ENCODE peak calls at places on chromosomes 16 and 17, in six cellular contexts. A is A549, U is K562, R is endothelial cell of umbilical vein, F is HepG2, C is NB4. K is an unnamed sample.

GRCh38 chr17:46106966-46107644 is 86.1 kb downstream of the KANSL1 start:
- DNase-seq in A (no peak), U (no peak), R (no peak), F (no peak), C (no peak), K (no peak)

GRCh38 chr17:3665834-3666233 is 2.5 kb downstream of the TAX1BP3 start:
- DNase-seq in A (no peak), U (no peak), R (no peak), F (no peak), C (no peak), K (no peak)

GRCh38 chr17:63751806-63752205 is 10.2 kb upstream of the STRADA start:
- DNase-seq in A (no peak), U (no peak), R (no peak), F (no peak), C (peak), K (no peak)

GRCh38 chr16:25340973-25341372 is 83.3 kb upstream of the ZKSCAN2 start:
- DNase-seq in A (no peak), U (no peak), R (no peak), F (no peak), C (peak), K (no peak)

GRCh38 chr16:11668590-11669379 is 530 bp downstream of the SNN start:
- DNase-seq in A (no peak), U (no peak), R (no peak), F (no peak), C (no peak), K (no peak)

GRCh38 chr17:6084226-6085161 is 14.3 kb downstream of the WSCD1 start:
- DNase-seq in A (no peak), U (no peak), R (no peak), F (no peak), C (no peak), K (no peak)

GRCh38 chr16:82892327-82892726 is 265.6 kb downstream of the CDH13 start:
- DNase-seq in A (no peak), U (no peak), R (no peak), F (no peak), C (no peak), K (no peak)

GRCh38 chr17:32516940-32517711 is 30.3 kb downstream of the CDK5R1 start:
- DNase-seq in A (no peak), U (no peak), R (no peak), F (no peak), C (no peak), K (no peak)

GRCh38 chr17:40399185-40399584 is 18.5 kb downstream of the TOP2A start:
- DNase-seq in A (peak), U (peak), R (no peak), F (peak), C (peak), K (no peak)

GRCh38 chr16:80263848-80264694 is 276.7 kb upstream of the DYNLRB2 start:
- DNase-seq in A (no peak), U (no peak), R (no peak), F (peak), C (no peak), K (no peak)

GRCh38 chr17:81870155-81870977 is 771 bp downstream of the ARHGDIA start:
- DNase-seq in A (peak), U (peak), R (peak), F (no peak), C (peak), K (no peak)

GRCh38 chr17:5562661-5563360 is 21.5 kb downstream of the NLRP1 start:
- DNase-seq in A (no peak), U (no peak), R (no peak), F (no peak), C (no peak), K (no peak)

GRCh38 chr16:87407511-87408112 is 15.5 kb downstream of the MAP1LC3B start:
- DNase-seq in A (no peak), U (no peak), R (peak), F (no peak), C (peak), K (peak)

GRCh38 chr16:65355706-65356105 is 233.8 kb upstream of the CDH11 start:
- DNase-seq in A (no peak), U (no peak), R (no peak), F (no peak), C (no peak), K (no peak)

GRCh38 chr17:71613996-71614395 is 506.8 kb upstream of the SOX9 start:
- DNase-seq in A (no peak), U (no peak), R (no peak), F (no peak), C (no peak), K (no peak)

GRCh38 chr17:2238432-2239169 is 65.0 kb downstream of the SMG6 start:
- DNase-seq in A (no peak), U (no peak), R (peak), F (no peak), C (no peak), K (peak)

GRCh38 chr17:28717578-28718316 is at the start of gene RAB34:
- DNase-seq in A (peak), U (no peak), R (peak), F (no peak), C (no peak), K (no peak)

GRCh38 chr17:43940630-43941029 is 1.6 kb downstream of the PPY start:
- DNase-seq in A (peak), U (peak), R (peak), F (peak), C (peak), K (no peak)

GRCh38 chr16:4319454-4319853 is 3.6 kb downstream of the GLIS2 start:
- DNase-seq in A (no peak), U (peak), R (no peak), F (no peak), C (peak), K (no peak)

GRCh38 chr16:28320741-28321140 is 28.4 kb downstream of the SBK1 start:
- DNase-seq in A (no peak), U (no peak), R (no peak), F (no peak), C (no peak), K (no peak)

GRCh38 chr16:85327731-85328664 is 215.7 kb upstream of the CIBAR2 start:
- DNase-seq in A (no peak), U (peak), R (peak), F (no peak), C (no peak), K (no peak)

GRCh38 chr17:40528692-40529417 is 27.4 kb upstream of the TNS4 start:
- DNase-seq in A (no peak), U (no peak), R (no peak), F (no peak), C (no peak), K (no peak)

GRCh38 chr16:2706085-2706484 is 13.9 kb downstream of the PRSS27 start:
- DNase-seq in A (no peak), U (no peak), R (no peak), F (no peak), C (no peak), K (no peak)

GRCh38 chr16:2704166-2704982 is 15.7 kb downstream of the PRSS27 start:
- DNase-seq in A (no peak), U (no peak), R (no peak), F (no peak), C (no peak), K (no peak)

GRCh38 chr16:2702871-2703745 is 16.9 kb downstream of the PRSS27 start:
- DNase-seq in A (no peak), U (no peak), R (no peak), F (no peak), C (no peak), K (no peak)

GRCh38 chr16:2705351-2705750 is 14.7 kb downstream of the PRSS27 start:
- DNase-seq in A (no peak), U (no peak), R (no peak), F (no peak), C (no peak), K (no peak)

DNA sequence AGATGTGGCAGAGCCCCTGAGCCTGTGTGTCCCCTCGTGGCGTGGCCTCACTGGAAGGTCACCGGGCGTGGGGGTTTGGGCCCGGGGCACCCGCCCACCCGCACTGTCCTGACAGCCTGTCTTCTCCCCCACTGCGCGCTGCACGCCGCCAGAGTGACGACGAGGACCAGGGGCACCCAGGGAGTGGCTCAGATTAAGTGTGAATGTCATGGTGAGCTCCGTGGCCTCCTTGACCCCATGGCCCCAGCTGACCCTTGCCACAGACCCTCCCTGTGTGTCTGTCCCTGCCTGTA is 15.1 kb downstream of the PRSS27 start:
- DNase-seq in A (no peak), U (no peak), R (no peak), F (no peak), C (no peak), K (no peak)
- TF ChIP-seq MYC in A (no peak), U (no peak), R (no peak), F (no peak), C (no peak), K (no peak)

GRCh38 chr17:19273731-19274130 is 36.6 kb downstream of the EPN2 start:
- DNase-seq in A (no peak), U (no peak), R (no peak), F (no peak), C (peak), K (no peak)

GRCh38 chr17:19270951-19271611 is 33.9 kb downstream of the EPN2 start:
- DNase-seq in A (no peak), U (peak), R (no peak), F (no peak), C (no peak), K (peak)

GRCh38 chr17:19270347-19270950 is 33.3 kb downstream of the EPN2 start:
- DNase-seq in A (no peak), U (no peak), R (peak), F (no peak), C (no peak), K (no peak)

GRCh38 chr17:19269641-19270040 is 32.5 kb downstream of the EPN2 start:
- DNase-seq in A (no peak), U (no peak), R (no peak), F (no peak), C (no peak), K (no peak)

DNA sequence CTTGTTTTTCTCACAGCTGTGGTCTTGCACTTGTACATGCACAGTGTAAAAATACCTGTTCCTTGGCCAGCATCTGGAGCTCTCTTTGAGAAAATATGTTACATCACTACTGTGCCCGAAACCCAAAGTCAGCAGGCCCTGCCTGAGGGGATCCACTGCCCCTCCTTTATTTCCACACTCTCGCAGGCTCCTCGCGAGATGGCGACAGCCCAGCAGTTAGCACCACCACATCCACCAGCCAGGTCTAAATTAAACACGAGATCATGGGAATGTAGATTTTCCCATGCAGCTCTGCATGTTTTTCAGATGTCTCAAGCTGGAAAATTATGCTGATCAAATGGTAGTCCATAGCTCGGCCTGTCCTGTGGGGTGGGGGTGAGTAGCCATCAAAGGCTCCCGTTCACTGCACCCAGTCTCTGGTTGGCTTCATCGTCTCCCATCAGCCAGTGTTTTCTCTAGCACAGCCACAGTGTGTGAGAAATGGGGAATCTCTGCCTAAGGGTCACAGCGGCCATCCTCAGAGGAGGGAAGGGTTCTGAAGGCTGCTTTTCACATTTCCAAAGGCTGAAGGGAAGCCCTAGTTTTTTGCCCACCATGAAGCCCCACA is 34.7 kb downstream of the EPN2 start:
- DNase-seq in A (no peak), U (no peak), R (no peak), F (no peak), C (no peak), K (no peak)
- TF ChIP-seq MYC in A (no peak), U (no peak), R (no peak), F (no peak), C (no peak), K (no peak)

DNA sequence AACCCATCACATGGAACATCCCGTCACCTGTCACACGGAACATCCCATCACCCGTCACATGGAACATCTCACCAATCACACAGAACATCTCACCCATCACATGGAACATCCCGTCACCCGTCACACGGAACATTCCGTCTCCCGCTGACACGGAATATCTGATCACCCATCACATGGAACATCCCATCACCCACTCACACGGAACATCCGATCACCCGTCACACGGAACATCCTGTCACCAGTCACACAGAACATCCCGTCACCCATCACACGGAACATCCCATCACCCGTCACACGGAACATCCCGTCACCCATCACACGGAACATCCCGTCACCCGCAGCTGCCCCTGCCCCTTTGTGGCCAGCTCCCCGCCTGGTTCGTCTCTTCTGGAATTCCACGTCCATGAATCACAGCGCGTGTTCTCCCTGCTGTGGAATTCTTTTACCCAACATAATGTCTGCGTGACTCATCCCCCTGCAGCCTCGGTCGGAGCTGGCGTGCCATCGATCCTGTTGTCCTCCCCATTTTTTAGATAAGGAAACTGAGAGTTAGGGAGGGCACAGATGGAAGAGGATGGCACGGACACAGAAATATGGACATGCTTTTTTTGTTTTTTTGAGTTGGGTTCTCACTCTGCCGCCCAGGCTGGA is 5.6 kb downstream of the CPNE7 start:
- DNase-seq in A (peak), U (no peak), R (peak), F (peak), C (no peak), K (no peak)
- TF ChIP-seq MYC in A (peak), U (no peak), R (no peak), F (no peak), C (no peak), K (no peak)

DNA sequence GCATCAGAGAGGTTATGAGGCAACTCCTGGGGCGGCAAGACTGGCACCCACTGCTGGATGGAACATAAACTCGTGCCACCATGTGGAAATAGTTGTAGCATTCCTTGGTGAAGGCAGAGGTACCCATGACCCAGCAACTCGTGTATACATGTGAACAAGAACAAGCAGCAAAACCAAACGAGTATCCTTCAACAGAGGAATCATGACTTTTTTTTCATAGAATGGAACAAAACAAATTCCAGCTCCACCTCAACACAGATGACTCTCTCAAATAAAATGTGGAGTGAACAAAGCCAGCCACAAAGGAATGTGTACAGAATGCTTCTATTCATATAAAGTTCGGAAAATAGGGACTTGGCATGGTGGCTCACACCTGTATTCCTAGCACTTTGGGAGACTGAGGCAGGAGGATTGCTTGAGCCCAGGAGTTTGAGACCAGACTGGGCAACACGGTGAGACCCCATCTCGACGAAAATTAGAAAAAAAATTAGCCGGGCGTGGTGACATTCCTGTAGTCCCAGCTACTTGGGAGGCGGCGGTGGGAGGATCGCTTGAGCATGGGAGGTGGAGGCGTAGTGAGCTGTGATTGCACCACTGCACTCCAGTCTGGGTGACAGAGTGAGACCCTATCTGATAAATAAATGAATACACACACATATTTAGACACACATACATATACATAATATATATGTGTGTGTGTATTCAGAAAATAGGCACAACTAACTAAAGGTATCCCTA is 35.3 kb downstream of the B9D1 start:
- DNase-seq in A (peak), U (no peak), R (no peak), F (no peak), C (no peak), K (no peak)
- TF ChIP-seq MYC in A (no peak), U (no peak), R (no peak), F (no peak), C (no peak), K (no peak)

GRCh38 chr17:7745748-7746470 is 28.4 kb downstream of the DNAH2 start:
- DNase-seq in A (peak), U (no peak), R (peak), F (peak), C (peak), K (no peak)
- TF ChIP-seq MYC in A (no peak), U (no peak), R (no peak), F (no peak), C (no peak), K (no peak)

GRCh38 chr16:6803171-6803570 is 529.5 kb upstream of the RBFOX1 start:
- DNase-seq in A (no peak), U (no peak), R (no peak), F (no peak), C (no peak), K (no peak)

DNA sequence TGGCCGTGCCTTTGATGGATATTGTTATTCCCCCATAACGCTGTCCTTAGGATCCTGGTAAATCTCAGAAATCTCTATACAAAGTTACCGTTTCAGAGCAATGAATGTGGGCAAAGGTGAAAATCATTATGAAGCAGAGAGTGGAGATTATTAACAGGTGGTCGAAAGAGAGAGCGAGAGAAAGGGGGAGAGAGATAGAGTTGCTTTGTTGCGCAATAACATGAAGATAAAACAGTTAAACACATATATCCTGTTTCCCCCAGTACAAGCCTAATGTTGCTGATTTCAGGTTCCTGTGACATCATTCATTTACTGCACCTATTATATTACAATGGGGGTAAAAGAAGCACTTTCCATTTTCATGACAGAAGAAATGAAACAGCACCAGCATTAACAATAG is 535.4 kb upstream of the RBFOX1 start:
- DNase-seq in A (no peak), U (no peak), R (no peak), F (no peak), C (no peak), K (no peak)
- TF ChIP-seq MYC in A (no peak), U (no peak), R (no peak), F (no peak), C (no peak), K (no peak)

GRCh38 chr17:57470906-57471305 is 214.6 kb downstream of the MSI2 start:
- DNase-seq in A (no peak), U (no peak), R (no peak), F (no peak), C (no peak), K (no peak)
- TF ChIP-seq MYC in A (no peak), U (no peak), R (no peak), F (no peak), C (no peak), K (no peak)